ENCODE peak calls at places on chromosomes 7 and 10, in ten cellular contexts. B, I, A, X, O, K, L, F, Q and C are unnamed samples.

GRCh38 chr7:120609136-120609753 is 248.7 kb downstream of the TSPAN12 start:
- DNase-seq in B (no peak), I (no peak), A (no peak), X (no peak), O (no peak), K (no peak), L (peak), F (no peak), Q (no peak), C (no peak)

GRCh38 chr7:94698275-94698674 is 42.3 kb upstream of the SGCE start:
- DNase-seq in B (no peak), I (no peak), A (peak), X (peak), O (peak), K (no peak), L (peak), F (no peak), Q (no peak), C (peak)

GRCh38 chr10:108561649-108562048 is 1361.7 kb downstream of the XPNPEP1 start:
- DNase-seq in B (no peak), I (no peak), A (no peak), X (no peak), O (no peak), K (no peak), L (peak), F (no peak), Q (no peak), C (peak)

GRCh38 chr7:87310790-87311419 is 34.6 kb upstream of the CROT start:
- DNase-seq in B (no peak), I (no peak), A (no peak), X (no peak), O (peak), K (no peak), L (no peak), F (no peak), Q (no peak), C (no peak)

GRCh38 chr7:35848728-35849127 is 47.9 kb downstream of the SEPTIN7 start:
- DNase-seq in B (no peak), I (no peak), A (no peak), X (no peak), O (no peak), K (no peak), L (no peak), F (no peak), Q (no peak), C (no peak)

GRCh38 chr7:157737151-157738063 is 400.6 kb downstream of the DNAJB6 start:
- DNase-seq in B (no peak), I (no peak), A (no peak), X (no peak), O (no peak), K (no peak), L (no peak), F (no peak), Q (no peak), C (no peak)

GRCh38 chr10:33963656-33964175 is 629.2 kb upstream of the NRP1 start:
- DNase-seq in B (no peak), I (no peak), A (no peak), X (no peak), O (peak), K (no peak), L (no peak), F (no peak), Q (no peak), C (no peak)

GRCh38 chr10:80472234-80473095 is 18.4 kb downstream of the TSPAN14 start:
- DNase-seq in B (no peak), I (no peak), A (peak), X (peak), O (peak), K (peak), L (peak), F (no peak), Q (no peak), C (peak)

GRCh38 chr10:22219308-22219707 is 1.5 kb upstream of the EBLN1 start:
- DNase-seq in B (no peak), I (no peak), A (peak), X (no peak), O (no peak), K (no peak), L (no peak), F (no peak), Q (no peak), C (no peak)

GRCh38 chr7:1144269-1144771 is 15.7 kb downstream of the ZFAND2A start:
- DNase-seq in B (no peak), I (peak), A (peak), X (peak), O (no peak), K (no peak), L (peak), F (no peak), Q (peak), C (peak)

GRCh38 chr7:140003913-140004382 is 58.8 kb downstream of the PARP12 start:
- DNase-seq in B (peak), I (no peak), A (peak), X (peak), O (peak), K (peak), L (peak), F (peak), Q (peak), C (peak)

GRCh38 chr7:96426027-96426426 is 104.1 kb upstream of the SLC25A13 start:
- DNase-seq in B (no peak), I (no peak), A (peak), X (no peak), O (no peak), K (no peak), L (no peak), F (no peak), Q (no peak), C (peak)

GRCh38 chr7:81501220-81501619 is 268.6 kb downstream of the HGF start:
- DNase-seq in B (no peak), I (no peak), A (peak), X (peak), O (peak), K (no peak), L (peak), F (no peak), Q (no peak), C (peak)

GRCh38 chr10:120396228-120396627 is 60.8 kb upstream of the PLPP4 start:
- DNase-seq in B (no peak), I (no peak), A (no peak), X (no peak), O (no peak), K (no peak), L (no peak), F (no peak), Q (no peak), C (no peak)
- H3K4me3 ChIP-seq in B (no peak), I (no peak), A (no peak), X (no peak), O (no peak), K (no peak), L (no peak), F (no peak), Q (no peak), C (no peak)

GRCh38 chr10:12214763-12215218 is 18.8 kb downstream of the CDC123 start:
- DNase-seq in B (peak), I (no peak), A (peak), X (peak), O (peak), K (no peak), L (peak), F (peak), Q (peak), C (peak)
- TF ChIP-seq CTCF in B (peak), I (peak), A (peak), X (peak), O (peak), K (peak), L (peak), F (peak), Q (peak), C (peak)

DNA sequence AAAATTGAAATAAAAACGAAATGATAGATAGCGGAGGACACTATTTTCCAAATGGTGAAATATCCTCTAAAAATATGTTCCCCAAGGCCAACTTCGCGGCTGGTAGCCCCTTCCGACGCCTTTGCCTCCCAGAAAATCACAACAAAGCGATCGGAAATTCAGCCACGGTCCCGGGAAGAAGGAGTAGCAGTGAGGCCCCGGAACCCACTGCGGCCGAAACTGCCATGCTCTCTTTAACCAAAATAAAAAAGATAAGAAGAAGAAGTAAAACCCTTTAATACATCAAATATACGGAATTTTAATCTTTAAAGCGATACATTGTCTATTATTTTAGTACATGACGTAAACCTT is 4.0 kb downstream of the ZNF503 start:
- DNase-seq in B (no peak), I (no peak), A (no peak), X (no peak), O (no peak), K (no peak), L (peak), F (no peak), Q (no peak), C (peak)
- H3K4me3 ChIP-seq in B (no peak), I (peak), A (peak), X (peak), O (peak), K (peak), L (peak), F (peak), Q (peak), C (peak)

DNA sequence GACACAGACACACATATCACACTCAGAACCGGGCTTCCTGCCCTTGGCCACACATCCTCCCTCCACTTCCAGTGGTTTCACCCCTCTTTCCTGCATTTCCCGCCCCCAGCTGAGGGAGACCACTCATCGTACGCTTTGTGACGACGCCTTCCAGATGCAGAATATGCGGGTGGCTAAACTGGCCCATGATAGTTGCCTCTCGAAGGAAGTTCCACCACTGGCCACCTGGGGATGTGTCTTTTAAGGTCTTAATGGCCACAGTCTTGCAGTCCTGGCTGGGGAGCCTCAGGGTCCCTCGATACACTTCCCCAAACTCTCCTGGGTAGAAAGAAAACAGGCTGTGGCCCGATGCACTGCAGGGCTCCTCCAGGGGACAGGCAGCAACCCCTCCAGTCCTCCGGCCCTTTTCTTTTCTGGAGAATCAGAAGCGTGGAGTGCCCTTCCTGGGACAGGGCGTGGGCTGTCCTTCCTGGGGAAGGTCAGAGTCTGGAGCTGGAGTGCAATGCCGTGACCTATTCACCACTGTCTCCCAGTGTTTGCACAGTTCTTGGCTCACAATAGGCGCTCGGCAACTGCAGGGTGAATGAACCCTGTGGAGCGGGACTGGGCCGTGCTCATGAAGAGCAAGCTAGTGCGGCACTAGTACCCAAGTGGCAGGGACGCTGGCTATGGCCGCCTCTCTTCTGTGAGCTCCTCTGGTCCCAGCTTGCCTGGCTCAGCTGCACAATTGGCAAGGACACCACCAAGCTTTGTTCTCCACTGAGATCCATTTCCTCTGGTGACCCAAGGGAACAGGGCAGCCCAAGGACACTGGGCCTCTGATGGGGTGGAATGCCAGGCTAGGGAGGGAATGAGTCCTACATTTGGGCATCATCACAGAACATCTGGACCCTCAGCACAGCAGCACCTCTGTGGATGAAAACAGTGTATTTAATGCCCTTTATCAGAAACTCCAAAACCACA is 13.2 kb downstream of the EPHA1 start:
- DNase-seq in B (no peak), I (no peak), A (no peak), X (no peak), O (no peak), K (peak), L (no peak), F (no peak), Q (no peak), C (no peak)
- TF ChIP-seq CTCF in B (peak), I (no peak), A (peak), X (peak), O (peak), K (peak), L (peak), F (no peak), Q (no peak), C (peak)

DNA sequence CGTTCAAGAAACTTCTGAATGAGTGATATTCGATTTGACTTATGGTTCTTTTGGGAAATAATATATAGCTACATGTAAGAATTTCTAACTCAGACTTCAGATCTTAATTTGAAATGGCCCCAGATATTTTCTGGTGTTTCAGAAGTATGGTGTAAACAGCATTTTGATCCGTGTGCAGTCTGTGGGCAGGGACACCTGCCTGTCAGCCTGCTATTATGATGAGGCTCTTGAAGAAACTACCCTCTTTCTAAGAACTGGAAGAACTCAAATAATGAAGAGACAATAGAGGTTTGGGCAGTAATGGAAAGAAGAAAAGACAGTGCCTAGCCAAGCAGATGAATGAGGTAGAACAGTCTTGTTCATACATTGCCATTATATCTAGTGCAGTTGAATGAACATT is 256.6 kb downstream of the ARHGAP21 start:
- DNase-seq in B (no peak), I (no peak), A (no peak), X (no peak), O (no peak), K (no peak), L (no peak), F (no peak), Q (no peak), C (no peak)
- H3K4me3 ChIP-seq in B (no peak), I (no peak), A (peak), X (no peak), O (peak), K (peak), L (no peak), F (peak), Q (no peak), C (peak)

GRCh38 chr7:29194206-29194593 is 375 bp upstream of the CHN2 start:
- DNase-seq in B (peak), I (peak), A (no peak), X (no peak), O (no peak), K (peak), L (peak), F (peak), Q (peak), C (no peak)
- TF ChIP-seq CTCF in B (no peak), I (no peak), A (no peak), X (no peak), O (no peak), K (no peak), L (no peak), F (no peak), Q (no peak), C (no peak)

DNA sequence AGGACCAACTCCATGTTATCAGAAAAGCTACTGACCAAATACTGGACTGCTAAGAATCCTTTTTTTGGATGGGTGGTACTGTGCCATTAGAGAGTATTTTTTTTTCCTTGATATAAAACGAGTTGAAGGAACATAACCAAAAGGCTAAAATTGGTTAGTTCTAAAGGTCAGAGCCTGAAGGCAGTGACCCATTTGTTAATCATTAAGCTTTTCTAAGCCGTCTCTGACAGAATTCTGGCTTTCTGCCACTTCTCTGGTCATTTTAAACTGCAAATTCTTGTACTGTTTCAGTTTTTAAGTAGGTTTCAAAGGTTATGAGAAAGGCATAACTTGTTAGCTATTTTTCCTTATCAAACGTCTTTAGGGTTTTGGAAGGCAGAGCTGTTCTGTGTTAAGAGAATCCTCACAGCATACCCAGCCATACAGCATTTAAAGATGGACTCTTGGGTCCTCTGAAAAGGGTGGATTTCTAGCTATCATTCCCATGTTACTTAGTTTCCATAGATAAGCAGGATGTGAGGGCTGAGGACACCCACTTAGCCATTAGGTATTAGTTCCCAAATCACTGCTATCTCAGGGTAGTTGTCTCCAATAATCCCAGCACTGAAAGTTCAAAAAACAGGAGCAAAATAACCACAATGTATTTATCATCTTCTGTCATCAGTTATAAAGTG is 196.8 kb downstream of the RNLS start:
- DNase-seq in B (no peak), I (no peak), A (peak), X (peak), O (no peak), K (no peak), L (peak), F (peak), Q (no peak), C (peak)
- H3K4me3 ChIP-seq in B (no peak), I (peak), A (no peak), X (no peak), O (no peak), K (peak), L (no peak), F (no peak), Q (no peak), C (no peak)

GRCh38 chr10:15363031-15363430 is 8.1 kb downstream of the FAM171A1 start:
- DNase-seq in B (no peak), I (no peak), A (peak), X (no peak), O (peak), K (no peak), L (no peak), F (no peak), Q (no peak), C (no peak)
- TF ChIP-seq CTCF in B (no peak), I (no peak), A (no peak), X (no peak), O (no peak), K (no peak), L (no peak), F (no peak), Q (no peak), C (no peak)

DNA sequence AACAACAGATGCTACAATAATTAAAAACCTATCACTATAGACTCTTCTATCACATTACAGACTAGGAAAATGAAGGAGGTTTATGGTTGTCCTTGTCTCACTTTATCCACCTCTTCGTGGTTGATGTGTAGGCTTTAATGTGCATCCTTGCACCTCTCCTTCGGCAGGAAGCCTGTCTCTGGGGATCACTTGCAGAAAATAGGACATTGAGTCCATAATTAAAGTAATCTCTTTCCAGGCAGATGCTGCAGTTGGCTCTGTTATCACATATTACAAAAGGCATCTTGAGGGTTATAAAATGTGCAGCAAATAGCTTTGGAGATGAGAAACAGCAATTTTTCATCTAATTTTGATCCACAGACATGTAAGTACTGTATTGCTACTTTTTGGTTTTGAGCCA is 168.4 kb downstream of the RELN start:
- DNase-seq in B (no peak), I (no peak), A (no peak), X (no peak), O (no peak), K (no peak), L (no peak), F (no peak), Q (no peak), C (no peak)
- H3K4me3 ChIP-seq in B (no peak), I (no peak), A (no peak), X (no peak), O (no peak), K (no peak), L (no peak), F (no peak), Q (no peak), C (no peak)

GRCh38 chr10:12730809-12731519 is 270.5 kb downstream of the CCDC3 start:
- DNase-seq in B (no peak), I (no peak), A (no peak), X (peak), O (peak), K (no peak), L (peak), F (no peak), Q (peak), C (no peak)
- TF ChIP-seq CTCF in B (no peak), I (no peak), A (no peak), X (no peak), O (no peak), K (no peak), L (no peak), F (no peak), Q (no peak), C (no peak)